ENCODE peak calls at places on chromosomes 12 and 14, in four cellular contexts. Q, L, T and S are unnamed samples.

GRCh38 chr12:31900271-31900670 is 58.9 kb upstream of the RESF1 start:
- DNase-seq in T (no peak), Q (no peak), L (no peak), S (no peak)

GRCh38 chr14:53432378-53432802 is 279.3 kb upstream of the DDHD1 start:
- DNase-seq in L (no peak), T (no peak), Q (no peak), S (peak)

GRCh38 chr14:76812093-76812421 is 625 bp downstream of the ANGEL1 start:
- DNase-seq in T (no peak), Q (no peak), L (no peak), S (no peak)

GRCh38 chr14:65866906-65867305 is 454.4 kb downstream of the FUT8 start:
- DNase-seq in Q (no peak), T (no peak), L (no peak), S (no peak)

GRCh38 chr14:104819361-104819771 is 18.5 kb downstream of the ZBTB42 start:
- DNase-seq in L (no peak), Q (no peak), T (no peak), S (no peak)

GRCh38 chr12:30643366-30643765 is 52.3 kb downstream of the IPO8 start:
- DNase-seq in L (no peak), T (no peak), Q (no peak), S (no peak)

GRCh38 chr12:96907681-96908163 is 665 bp downstream of the NEDD1 start:
- DNase-seq in T (no peak), L (no peak), Q (peak), S (no peak)

GRCh38 chr12:92136021-92136735 is 9.5 kb downstream of the BTG1 start:
- DNase-seq in L (no peak), Q (no peak), T (no peak), S (no peak)

GRCh38 chr12:116722245-116722644 is 15.6 kb downstream of the SPRING1 start:
- DNase-seq in L (no peak), T (no peak), Q (no peak), S (no peak)

GRCh38 chr12:118058881-118059644 is 1.9 kb downstream of the WSB2 start:
- DNase-seq in Q (no peak), T (no peak), L (no peak), S (no peak)

GRCh38 chr14:52553002-52553670 is 500 bp downstream of the GPR137C start:
- DNase-seq in T (peak), L (no peak), Q (no peak), S (no peak)

GRCh38 chr12:3928538-3929220 is 55.5 kb upstream of the PARP11 start:
- DNase-seq in L (no peak), Q (no peak), T (no peak), S (no peak)

GRCh38 chr14:67420102-67420739 is 8.3 kb upstream of the PLEK2 start:
- DNase-seq in T (peak), L (no peak), Q (peak), S (no peak)

GRCh38 chr14:54790092-54790491 is 112.5 kb downstream of the GCH1 start:
- DNase-seq in Q (no peak), L (no peak), T (no peak), S (no peak)

GRCh38 chr12:49888461-49889151 is 15.1 kb downstream of the FAIM2 start:
- DNase-seq in T (no peak), L (no peak), Q (no peak), S (no peak)

GRCh38 chr14:77242752-77243151 is 28.3 kb downstream of the NGB start:
- DNase-seq in T (no peak), L (no peak), Q (no peak), S (no peak)

GRCh38 chr12:88247241-88247643 is 105.1 kb downstream of the TMTC3 start:
- DNase-seq in L (peak), T (no peak), Q (no peak), S (no peak)

GRCh38 chr14:38108681-38109080 is 99.0 kb upstream of the SSTR1 start:
- DNase-seq in L (no peak), Q (no peak), T (no peak), S (peak)

GRCh38 chr12:45231515-45232145 is 15.7 kb downstream of the ANO6 start:
- DNase-seq in L (no peak), T (no peak), Q (no peak), S (no peak)

GRCh38 chr14:54760866-54761265 is 141.8 kb downstream of the GCH1 start:
- DNase-seq in T (no peak), Q (no peak), L (no peak), S (no peak)

GRCh38 chr12:3453947-3454675 is 36.9 kb upstream of the PRMT8 start:
- DNase-seq in L (peak), T (no peak), Q (no peak), S (peak)

GRCh38 chr12:94644141-94644575 is 6.2 kb downstream of the TMCC3 start:
- DNase-seq in L (no peak), Q (peak), T (no peak), S (no peak)

GRCh38 chr12:30219047-30219446 is 435.3 kb upstream of the TMTC1 start:
- DNase-seq in L (no peak), T (no peak), Q (no peak), S (no peak)

GRCh38 chr14:75277000-75277795 is 1.4 kb upstream of the FOS start:
- DNase-seq in Q (peak), L (no peak), T (no peak), S (no peak)

GRCh38 chr12:51442324-51442723 is 17.7 kb downstream of the SLC4A8 start:
- DNase-seq in Q (no peak), T (no peak), L (no peak), S (peak)

GRCh38 chr14:58737511-58737910 is 99.7 kb downstream of the DACT1 start:
- DNase-seq in L (no peak), Q (no peak), T (no peak), S (no peak)

GRCh38 chr12:16347391-16348298 is at the start of gene MGST1:
- DNase-seq in Q (no peak), L (no peak), T (no peak), S (no peak)

GRCh38 chr14:85418716-85419115 is 111.2 kb upstream of the FLRT2 start:
- DNase-seq in Q (no peak), T (no peak), L (no peak), S (no peak)